ENCODE peak calls at places on chromosomes 5 and 9, in ten cellular contexts. B is AML-193; E is naive thymus-derived CD8-positive, alpha-beta T cell; P is BE2C; I is neural progenitor cell; H is fibroblast of the conjunctiva; R is NCI-H774; L is psoas muscle; K is SJSA1; A is effector memory CD4-positive, alpha-beta T cell. G is an unnamed sample.

GRCh38 chr9:21558627-21559401 is 76.7 kb upstream of the IFNE start:
- DNase-seq in B (no peak), R (no peak), I (peak), H (no peak), L (no peak), A (no peak), E (peak), P (no peak), K (no peak), G (no peak)

GRCh38 chr5:32551194-32551593 is 34.2 kb upstream of the SUB1 start:
- DNase-seq in I (no peak), E (no peak), H (no peak), K (no peak), R (no peak), B (no peak), L (no peak), A (no peak), P (no peak), G (no peak)

GRCh38 chr9:88589656-88590055 is 54.7 kb downstream of the NXNL2 start:
- DNase-seq in E (no peak), L (no peak), P (no peak), A (no peak), I (no peak), K (no peak), B (no peak), H (no peak), R (no peak), G (no peak)

GRCh38 chr5:83321656-83322055 is 149.9 kb upstream of the VCAN start:
- DNase-seq in K (no peak), P (no peak), H (no peak), R (no peak), B (no peak), L (no peak), A (no peak), E (no peak), I (no peak), G (no peak)

GRCh38 chr9:113957778-113958430 is 81.8 kb downstream of the ZNF618 start:
- DNase-seq in A (no peak), E (no peak), I (no peak), L (no peak), R (no peak), H (peak), K (no peak), P (no peak), B (no peak), G (no peak)

GRCh38 chr9:79573697-79573976 is 1.9 kb downstream of the TLE4 start:
- DNase-seq in K (no peak), R (no peak), B (no peak), H (no peak), I (no peak), L (no peak), E (peak), P (no peak), A (no peak), G (no peak)

GRCh38 chr5:142977363-142978051 is 207.3 kb downstream of the ARHGAP26 start:
- DNase-seq in H (no peak), B (peak), I (no peak), A (peak), L (no peak), K (peak), R (no peak), E (peak), P (no peak), G (no peak)

GRCh38 chr9:79764377-79764776 is 192.6 kb downstream of the TLE4 start:
- DNase-seq in B (no peak), E (no peak), R (no peak), L (peak), P (no peak), K (peak), H (peak), A (no peak), I (no peak), G (no peak)

GRCh38 chr5:103624035-103624461 is 61.5 kb upstream of the NUDT12 start:
- DNase-seq in H (peak), K (no peak), P (no peak), A (no peak), E (no peak), I (no peak), B (no peak), R (no peak), L (no peak), G (no peak)

GRCh38 chr9:95370064-95370463 is 52.6 kb upstream of the FANCC start:
- DNase-seq in P (no peak), A (no peak), H (no peak), I (no peak), L (no peak), K (no peak), E (no peak), R (no peak), B (no peak), G (no peak)

G was measured in NCI-H2107.